ENCODE peak calls at places on chromosome 18, in five cellular contexts. I, M, H, J and N are unnamed samples.

GRCh38 chr18:38948436-38948835 is 1382.8 kb upstream of the CELF4 start:
- DNase-seq in H (no peak), I (no peak), M (no peak), J (no peak), N (no peak)

GRCh38 chr18:61379827-61380226 is 46.6 kb downstream of the CDH20 start:
- DNase-seq in M (no peak), H (no peak), I (no peak), J (no peak), N (no peak)

GRCh38 chr18:28512357-28512756 is 335.4 kb upstream of the CDH2 start:
- DNase-seq in J (no peak), H (no peak), M (peak; percentile 41), I (no peak), N (peak; percentile 8)

GRCh38 chr18:58427321-58427720 is 201.6 kb downstream of the ALPK2 start:
- DNase-seq in J (no peak), H (no peak), M (no peak), I (no peak), N (no peak)

GRCh38 chr18:78984941-78985784 is 5.5 kb downstream of the SALL3 start:
- DNase-seq in M (no peak), I (peak; percentile 19), H (no peak), J (peak; percentile 55), N (peak; percentile 19)

GRCh38 chr18:45954070-45954712 is 12.9 kb downstream of the EPG5 start:
- DNase-seq in H (no peak), I (no peak), J (no peak), M (peak; percentile 78), N (peak; percentile 91)

GRCh38 chr18:8766576-8767253 is 61.4 kb downstream of the MTCL1 start:
- DNase-seq in M (no peak), J (no peak), I (no peak), H (no peak), N (no peak)

GRCh38 chr18:44229693-44230108 is 451.0 kb upstream of the SETBP1 start:
- DNase-seq in M (no peak), I (no peak), J (no peak), H (no peak), N (peak; percentile 36)

GRCh38 chr18:53819671-53820070 is 404.8 kb downstream of the MBD2 start:
- DNase-seq in M (no peak), I (no peak), H (no peak), J (no peak), N (no peak)

GRCh38 chr18:54149078-54149697 is 75.3 kb downstream of the MBD2 start:
- DNase-seq in M (peak; percentile 86), J (no peak), I (no peak), H (no peak), N (peak; percentile 91)

GRCh38 chr18:76824754-76825153 is 2.4 kb downstream of the ZNF236 start:
- DNase-seq in I (no peak), J (no peak), M (no peak), H (no peak), N (no peak)

GRCh38 chr18:3706279-3707097 is 256.5 kb downstream of the TGIF1 start:
- DNase-seq in M (no peak), I (no peak), J (no peak), H (no peak), N (peak; percentile 94)

GRCh38 chr18:2222270-2223185 is 348.8 kb downstream of the METTL4 start:
- DNase-seq in I (no peak), J (no peak), H (no peak), M (no peak), N (peak; percentile 43)

GRCh38 chr18:76056467-76057194 is 438.4 kb downstream of the ZNF516 start:
- DNase-seq in M (no peak), H (no peak), I (no peak), J (no peak), N (peak; percentile 1)

GRCh38 chr18:52254367-52254766 is 85.6 kb upstream of the DCC start:
- DNase-seq in J (no peak), I (no peak), H (no peak), M (no peak), N (no peak)

GRCh38 chr18:37160038-37160745 is 331.3 kb downstream of the KIAA1328 start:
- DNase-seq in I (no peak), J (no peak), H (no peak), M (no peak), N (no peak)

GRCh38 chr18:12321331-12321730 is 13.3 kb downstream of the TUBB6 start:
- DNase-seq in J (peak; percentile 35), M (no peak), H (no peak), I (no peak), N (no peak)

GRCh38 chr18:44679912-44680270 is 797 bp upstream of the SETBP1 start:
- DNase-seq in J (peak; percentile 66), M (no peak), I (peak; percentile 38), H (no peak), N (peak; percentile 20)

GRCh38 chr18:49473721-49474120 is 13.3 kb upstream of the DYM start:
- DNase-seq in I (no peak), M (no peak), J (no peak), H (no peak), N (peak; percentile 52)

GRCh38 chr18:48326901-48327675 is 82.1 kb downstream of the ZBTB7C start:
- DNase-seq in I (no peak), M (peak; percentile 60), H (no peak), J (no peak), N (peak; percentile 83)

GRCh38 chr18:48959921-48960920 is 9.5 kb upstream of the SMAD7 start:
- DNase-seq in H (no peak), M (peak; percentile 60), J (no peak), I (no peak), N (peak; percentile 86)

GRCh38 chr18:457120-457519 is 43.4 kb downstream of the COLEC12 start:
- DNase-seq in H (no peak), M (no peak), J (peak; percentile 52), I (no peak), N (no peak)

GRCh38 chr18:13185675-13186198 is 32.8 kb upstream of the LDLRAD4 start:
- DNase-seq in I (no peak), J (peak; percentile 14), M (no peak), H (no peak), N (no peak)

GRCh38 chr18:2147866-2148265 is 423.4 kb downstream of the METTL4 start:
- DNase-seq in H (no peak), I (no peak), M (peak; percentile 12), J (no peak), N (peak; percentile 49)

GRCh38 chr18:32956591-32957310 is 183.9 kb upstream of the KLHL14 start:
- DNase-seq in H (no peak), I (no peak), M (peak; percentile 1), J (no peak), N (peak; percentile 56)